ENCODE peak calls at places on chromosomes 1 and 21, in five cellular contexts. C, G, A, X and N are unnamed samples.

GRCh38 chr1:54105080-54105479 is 47.7 kb downstream of the CDCP2 start:
- DNase-seq in G (no peak), C (no peak), X (no peak), A (no peak), N (no peak)

GRCh38 chr1:161730050-161730564 is 8.8 kb downstream of the FCRLB start:
- DNase-seq in C (no peak), G (no peak), A (no peak), X (no peak), N (no peak)

GRCh38 chr1:235657747-235658526 is 8.4 kb upstream of the GNG4 start:
- DNase-seq in G (no peak), A (no peak), X (no peak), C (peak), N (no peak)

GRCh38 chr1:116878804-116879477 is 30.8 kb upstream of the PTGFRN start:
- DNase-seq in X (no peak), C (no peak), G (no peak), A (peak), N (no peak)

GRCh38 chr1:180571060-180571831 is 12.5 kb downstream of the OVAAL start:
- DNase-seq in X (no peak), A (no peak), G (peak), C (no peak), N (no peak)

GRCh38 chr1:58035523-58035922 is 511.0 kb downstream of the OMA1 start:
- DNase-seq in A (no peak), C (no peak), G (no peak), X (no peak), N (no peak)

GRCh38 chr1:157315544-157315943 is 177.3 kb upstream of the ETV3 start:
- DNase-seq in A (no peak), G (no peak), C (no peak), X (no peak), N (no peak)

GRCh38 chr1:23530089-23530749 is 814 bp downstream of the E2F2 start:
- DNase-seq in X (no peak), A (no peak), G (no peak), C (peak), N (no peak)

GRCh38 chr1:94045465-94046056 is 75.4 kb downstream of the ABCA4 start:
- DNase-seq in X (no peak), G (peak), C (peak), A (peak), N (no peak)

GRCh38 chr1:89799495-89799894 is 21.3 kb upstream of the LRRC8D start:
- DNase-seq in A (no peak), X (no peak), G (no peak), C (no peak), N (no peak)

GRCh38 chr1:171901245-171901644 is 59.9 kb downstream of the DNM3 start:
- DNase-seq in A (no peak), G (no peak), X (no peak), C (no peak), N (no peak)

GRCh38 chr1:51920130-51920529 is 41.6 kb upstream of the NRDC start:
- DNase-seq in X (no peak), A (no peak), G (no peak), C (no peak), N (no peak)

GRCh38 chr1:235075121-235075954 is 53.3 kb downstream of the TOMM20 start:
- DNase-seq in A (peak), C (no peak), G (no peak), X (peak), N (peak)

GRCh38 chr1:54716299-54717047 is 812 bp downstream of the TTC4 start:
- DNase-seq in A (no peak), C (peak), X (no peak), G (no peak), N (no peak)

GRCh38 chr1:11525516-11525915 is 46.6 kb downstream of the DISP3 start:
- DNase-seq in G (no peak), X (no peak), A (no peak), C (no peak), N (no peak)

GRCh38 chr1:186502087-186502486 is 41.2 kb upstream of the PDC start:
- DNase-seq in A (no peak), G (no peak), X (no peak), C (no peak), N (no peak)

GRCh38 chr1:230272557-230272956 is 153.6 kb downstream of the PGBD5 start:
- DNase-seq in X (no peak), A (no peak), C (no peak), G (no peak), N (no peak)

GRCh38 chr1:218366322-218367052 is 21.4 kb downstream of the TGFB2 start:
- DNase-seq in G (no peak), C (no peak), A (no peak), X (no peak), N (no peak)

GRCh38 chr1:91537281-91538069 is 36.8 kb downstream of the CDC7 start:
- DNase-seq in C (no peak), A (no peak), G (no peak), X (no peak), N (no peak)

GRCh38 chr1:93239862-93240261 is 59.3 kb downstream of the CCDC18 start:
- DNase-seq in C (peak), X (no peak), G (no peak), A (no peak), N (no peak)

GRCh38 chr1:160830321-160831153 is 32.1 kb downstream of the CD244 start:
- DNase-seq in C (peak), G (peak), X (peak), A (no peak), N (no peak)

GRCh38 chr1:202124107-202124506 is 1.4 kb downstream of the GPR37L1 start:
- DNase-seq in A (no peak), G (no peak), X (no peak), C (no peak), N (no peak)

GRCh38 chr1:109892476-109893368 is 17.9 kb upstream of the CSF1 start:
- DNase-seq in A (no peak), C (no peak), X (no peak), G (peak), N (no peak)

GRCh38 chr1:6889875-6890480 is 104.7 kb downstream of the CAMTA1 start:
- DNase-seq in G (peak), C (peak), X (no peak), A (no peak), N (peak)

GRCh38 chr1:198291036-198291435 is 134.2 kb downstream of the NEK7 start:
- DNase-seq in C (no peak), G (no peak), X (no peak), A (no peak), N (no peak)

GRCh38 chr21:39033878-39034589 is 149.2 kb downstream of the PSMG1 start:
- DNase-seq in G (no peak), A (no peak), C (no peak), X (no peak), N (no peak)

GRCh38 chr1:234102591-234102990 is 198.1 kb downstream of the SLC35F3 start:
- DNase-seq in C (no peak), A (no peak), X (no peak), G (no peak), N (peak)

GRCh38 chr1:193185861-193186714 is at the start of gene B3GALT2:
- DNase-seq in A (peak), C (peak), G (peak), X (no peak), N (peak)

GRCh38 chr1:13730751-13731482 is 30.9 kb downstream of the PRDM2 start:
- DNase-seq in C (no peak), G (no peak), X (peak), A (no peak), N (no peak)

GRCh38 chr1:165492845-165493244 is 47.9 kb upstream of the RXRG start:
- DNase-seq in C (no peak), A (no peak), G (peak), X (no peak), N (no peak)